ENCODE peak calls at places on chromosomes 2 and 18, in nine cellular contexts. One of them, this sample, is unnamed.
A peak's percentile ranks its signal among the peaks of the same experiment; 100 is the strongest.

GRCh38 chr2:141595531-141595930 is 535.3 kb downstream of the LRP1B start:
- DNase-seq in lung: no peak
- DNase-seq in SJCRH30: no peak
- DNase-seq in substantia nigra: no peak
- DNase-seq in left lung: no peak
- DNase-seq in IMR-90: no peak
- DNase-seq in effector memory CD4-positive, alpha-beta T cell: no peak
- DNase-seq in H9: no peak
- DNase-seq in lower lobe of right lung: no peak
- DNase-seq in this sample: no peak

GRCh38 chr2:86054539-86055082 is 51.1 kb downstream of the POLR1A start:
- DNase-seq in SJCRH30: no peak
- DNase-seq in substantia nigra: no peak
- DNase-seq in lower lobe of right lung: no peak
- DNase-seq in IMR-90: peak; percentile 52
- DNase-seq in H9: peak; percentile 3
- DNase-seq in lung: no peak
- DNase-seq in left lung: no peak
- DNase-seq in effector memory CD4-positive, alpha-beta T cell: no peak
- DNase-seq in this sample: no peak

GRCh38 chr2:11813951-11814350 is 67.5 kb downstream of the LPIN1 start:
- DNase-seq in H9: no peak
- DNase-seq in lower lobe of right lung: no peak
- DNase-seq in substantia nigra: no peak
- DNase-seq in effector memory CD4-positive, alpha-beta T cell: no peak
- DNase-seq in SJCRH30: no peak
- DNase-seq in IMR-90: no peak
- DNase-seq in left lung: no peak
- DNase-seq in lung: no peak
- DNase-seq in this sample: no peak

GRCh38 chr2:150695441-150696135 is 208.1 kb upstream of the RND3 start:
- DNase-seq in IMR-90: no peak
- DNase-seq in H9: no peak
- DNase-seq in SJCRH30: no peak
- DNase-seq in left lung: no peak
- DNase-seq in effector memory CD4-positive, alpha-beta T cell: no peak
- DNase-seq in lung: no peak
- DNase-seq in substantia nigra: no peak
- DNase-seq in lower lobe of right lung: no peak
- DNase-seq in this sample: no peak

GRCh38 chr18:70074091-70074490 is 126.4 kb upstream of the CD226 start:
- DNase-seq in H9: no peak
- DNase-seq in left lung: no peak
- DNase-seq in lung: no peak
- DNase-seq in IMR-90: peak; percentile 72
- DNase-seq in substantia nigra: no peak
- DNase-seq in effector memory CD4-positive, alpha-beta T cell: no peak
- DNase-seq in lower lobe of right lung: no peak
- DNase-seq in SJCRH30: no peak
- DNase-seq in this sample: no peak

GRCh38 chr2:213545964-213546363 is 261.7 kb downstream of the SPAG16 start:
- DNase-seq in lung: no peak
- DNase-seq in effector memory CD4-positive, alpha-beta T cell: no peak
- DNase-seq in left lung: no peak
- DNase-seq in SJCRH30: no peak
- DNase-seq in lower lobe of right lung: no peak
- DNase-seq in H9: no peak
- DNase-seq in substantia nigra: no peak
- DNase-seq in IMR-90: no peak
- DNase-seq in this sample: no peak

GRCh38 chr2:83016343-83017110 is 1442.6 kb downstream of the SUCLG1 start:
- DNase-seq in SJCRH30: no peak
- DNase-seq in IMR-90: no peak
- DNase-seq in lung: no peak
- DNase-seq in H9: peak; percentile 34
- DNase-seq in lower lobe of right lung: no peak
- DNase-seq in left lung: no peak
- DNase-seq in substantia nigra: no peak
- DNase-seq in effector memory CD4-positive, alpha-beta T cell: no peak
- DNase-seq in this sample: no peak

GRCh38 chr2:97870396-97870843 is 125.3 kb downstream of the TMEM131 start:
- DNase-seq in H9: no peak
- DNase-seq in left lung: no peak
- DNase-seq in SJCRH30: peak; percentile 88
- DNase-seq in substantia nigra: no peak
- DNase-seq in IMR-90: peak; percentile 89
- DNase-seq in lung: no peak
- DNase-seq in effector memory CD4-positive, alpha-beta T cell: no peak
- DNase-seq in lower lobe of right lung: no peak
- DNase-seq in this sample: no peak

GRCh38 chr18:46445914-46446313 is 211.1 kb downstream of the LOXHD1 start:
- DNase-seq in lower lobe of right lung: no peak
- DNase-seq in H9: no peak
- DNase-seq in substantia nigra: no peak
- DNase-seq in effector memory CD4-positive, alpha-beta T cell: no peak
- DNase-seq in IMR-90: no peak
- DNase-seq in SJCRH30: no peak
- DNase-seq in lung: no peak
- DNase-seq in left lung: no peak
- DNase-seq in this sample: no peak

GRCh38 chr2:111618953-111619902 is 264.8 kb downstream of the ANAPC1 start:
- DNase-seq in substantia nigra: no peak
- DNase-seq in effector memory CD4-positive, alpha-beta T cell: no peak
- DNase-seq in lower lobe of right lung: no peak
- DNase-seq in left lung: no peak
- DNase-seq in SJCRH30: no peak
- DNase-seq in IMR-90: no peak
- DNase-seq in H9: no peak
- DNase-seq in lung: no peak
- DNase-seq in this sample: no peak

GRCh38 chr2:38463752-38464151 is 86.7 kb upstream of the ATL2 start:
- DNase-seq in H9: no peak
- DNase-seq in left lung: no peak
- DNase-seq in IMR-90: no peak
- DNase-seq in lower lobe of right lung: no peak
- DNase-seq in lung: no peak
- DNase-seq in effector memory CD4-positive, alpha-beta T cell: no peak
- DNase-seq in substantia nigra: no peak
- DNase-seq in SJCRH30: no peak
- DNase-seq in this sample: no peak

GRCh38 chr2:145753209-145753608 is 1233.3 kb upstream of the ZEB2 start:
- DNase-seq in SJCRH30: no peak
- DNase-seq in H9: no peak
- DNase-seq in lower lobe of right lung: no peak
- DNase-seq in left lung: no peak
- DNase-seq in effector memory CD4-positive, alpha-beta T cell: no peak
- DNase-seq in substantia nigra: no peak
- DNase-seq in lung: no peak
- DNase-seq in IMR-90: no peak
- DNase-seq in this sample: no peak

GRCh38 chr2:7430869-7431641 is 513.8 kb downstream of the RNF144A start:
- DNase-seq in lung: peak; percentile 63
- DNase-seq in left lung: peak; percentile 75
- DNase-seq in lower lobe of right lung: peak; percentile 87
- DNase-seq in effector memory CD4-positive, alpha-beta T cell: no peak
- DNase-seq in substantia nigra: peak; percentile 40
- DNase-seq in SJCRH30: no peak
- DNase-seq in H9: peak; percentile 95
- DNase-seq in IMR-90: no peak
- DNase-seq in this sample: no peak

GRCh38 chr2:117918608-117919007 is 95.3 kb downstream of the CCDC93 start:
- DNase-seq in lung: no peak
- DNase-seq in effector memory CD4-positive, alpha-beta T cell: no peak
- DNase-seq in substantia nigra: no peak
- DNase-seq in left lung: no peak
- DNase-seq in H9: no peak
- DNase-seq in SJCRH30: no peak
- DNase-seq in lower lobe of right lung: no peak
- DNase-seq in IMR-90: no peak
- DNase-seq in this sample: no peak

GRCh38 chr2:96769816-96770215 is 9.1 kb downstream of the CNNM4 start:
- DNase-seq in H9: no peak
- DNase-seq in substantia nigra: peak; percentile 69
- DNase-seq in IMR-90: no peak
- DNase-seq in effector memory CD4-positive, alpha-beta T cell: no peak
- DNase-seq in SJCRH30: peak; percentile 70
- DNase-seq in lower lobe of right lung: peak; percentile 72
- DNase-seq in left lung: peak; percentile 59
- DNase-seq in lung: no peak
- DNase-seq in this sample: no peak

DNA sequence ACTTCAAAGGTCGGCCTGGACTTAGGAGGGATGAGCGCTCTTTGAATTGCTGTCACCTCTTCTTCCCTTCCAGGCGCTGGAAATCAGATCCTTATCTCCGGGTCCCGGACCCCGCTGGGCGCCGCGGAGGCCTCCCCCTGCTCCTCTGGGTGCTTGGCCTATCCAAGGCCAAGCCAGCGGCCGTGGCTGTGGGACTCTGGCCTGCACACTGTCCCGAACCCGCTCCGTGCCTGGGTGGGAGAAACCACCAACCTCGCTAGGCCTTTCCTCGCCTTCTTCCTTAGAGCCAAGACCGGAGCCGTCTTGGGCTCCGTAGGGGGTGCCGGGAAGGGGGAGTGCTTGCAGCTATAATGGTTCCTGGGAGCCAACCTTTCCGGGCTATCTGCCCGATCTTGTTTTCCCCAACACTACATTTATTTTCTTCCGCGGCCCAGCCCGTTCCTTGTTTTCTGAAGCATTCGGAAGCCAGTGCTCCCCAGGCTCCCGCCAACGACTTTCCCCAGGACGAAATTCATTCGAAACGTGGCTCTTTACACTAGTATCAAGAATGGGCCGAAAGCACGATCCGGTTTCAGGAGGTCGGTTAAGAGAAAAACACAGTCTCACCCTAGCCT is 2.4 kb downstream of the OSR1 start:
- DNase-seq in substantia nigra: no peak
- DNase-seq in left lung: no peak
- DNase-seq in H9: no peak
- DNase-seq in IMR-90: peak; percentile 29
- DNase-seq in effector memory CD4-positive, alpha-beta T cell: no peak
- DNase-seq in lung: no peak
- DNase-seq in SJCRH30: no peak
- DNase-seq in lower lobe of right lung: no peak
- DNase-seq in this sample: no peak
- H3K27ac ChIP-seq in substantia nigra: no peak overlapping the region
- H3K27ac ChIP-seq in left lung: peak overlapping the region; percentile 48
- H3K27ac ChIP-seq in H9: no peak overlapping the region
- H3K27ac ChIP-seq in IMR-90: peak overlapping the region; percentile 84
- H3K27ac ChIP-seq in effector memory CD4-positive, alpha-beta T cell: no peak overlapping the region
- H3K27ac ChIP-seq in lung: no peak overlapping the region
- H3K27ac ChIP-seq in SJCRH30: no peak overlapping the region
- H3K27ac ChIP-seq in lower lobe of right lung: peak overlapping the region; percentile 77
- H3K27ac ChIP-seq in this sample: no peak overlapping the region

GRCh38 chr18:57789105-57789504 is 14.0 kb downstream of the ATP8B1 start:
- DNase-seq in substantia nigra: no peak
- DNase-seq in lung: no peak
- DNase-seq in left lung: no peak
- DNase-seq in effector memory CD4-positive, alpha-beta T cell: no peak
- DNase-seq in IMR-90: peak; percentile 69
- DNase-seq in SJCRH30: no peak
- DNase-seq in H9: no peak
- DNase-seq in lower lobe of right lung: no peak
- DNase-seq in this sample: no peak
- H3K27ac ChIP-seq in substantia nigra: no peak overlapping the region
- H3K27ac ChIP-seq in lung: peak overlapping the region; percentile 47
- H3K27ac ChIP-seq in left lung: peak overlapping the region; percentile 78
- H3K27ac ChIP-seq in effector memory CD4-positive, alpha-beta T cell: no peak overlapping the region
- H3K27ac ChIP-seq in IMR-90: peak overlapping the region; percentile 88
- H3K27ac ChIP-seq in SJCRH30: no peak overlapping the region
- H3K27ac ChIP-seq in H9: no peak overlapping the region
- H3K27ac ChIP-seq in lower lobe of right lung: peak overlapping the region; percentile 56
- H3K27ac ChIP-seq in this sample: no peak overlapping the region

GRCh38 chr2:227407601-227408089 is 19.9 kb upstream of the SCYGR1 start:
- DNase-seq in lung: peak; percentile 60
- DNase-seq in H9: no peak
- DNase-seq in lower lobe of right lung: peak; percentile 89
- DNase-seq in SJCRH30: peak; percentile 24
- DNase-seq in IMR-90: no peak
- DNase-seq in left lung: peak; percentile 83
- DNase-seq in substantia nigra: peak; percentile 9
- DNase-seq in effector memory CD4-positive, alpha-beta T cell: no peak
- DNase-seq in this sample: no peak
- H3K27ac ChIP-seq in lung: no peak overlapping the region
- H3K27ac ChIP-seq in H9: no peak overlapping the region
- H3K27ac ChIP-seq in lower lobe of right lung: peak overlapping the region; percentile 70
- H3K27ac ChIP-seq in SJCRH30: no peak overlapping the region
- H3K27ac ChIP-seq in IMR-90: peak overlapping the region; percentile 21
- H3K27ac ChIP-seq in left lung: no peak overlapping the region
- H3K27ac ChIP-seq in substantia nigra: no peak overlapping the region
- H3K27ac ChIP-seq in effector memory CD4-positive, alpha-beta T cell: no peak overlapping the region
- H3K27ac ChIP-seq in this sample: no peak overlapping the region

GRCh38 chr2:101985793-101986164 is 6.0 kb upstream of the IL1R2 start:
- DNase-seq in lung: no peak
- DNase-seq in IMR-90: no peak
- DNase-seq in SJCRH30: no peak
- DNase-seq in effector memory CD4-positive, alpha-beta T cell: no peak
- DNase-seq in substantia nigra: no peak
- DNase-seq in H9: no peak
- DNase-seq in left lung: no peak
- DNase-seq in lower lobe of right lung: no peak
- DNase-seq in this sample: no peak

GRCh38 chr2:101987832-101988231 is 3.9 kb upstream of the IL1R2 start:
- DNase-seq in effector memory CD4-positive, alpha-beta T cell: no peak
- DNase-seq in substantia nigra: no peak
- DNase-seq in lung: no peak
- DNase-seq in left lung: no peak
- DNase-seq in H9: no peak
- DNase-seq in lower lobe of right lung: no peak
- DNase-seq in SJCRH30: no peak
- DNase-seq in IMR-90: no peak
- DNase-seq in this sample: no peak

GRCh38 chr2:101986804-101987740 is 4.7 kb upstream of the IL1R2 start:
- DNase-seq in H9: no peak
- DNase-seq in substantia nigra: no peak
- DNase-seq in lower lobe of right lung: no peak
- DNase-seq in left lung: no peak
- DNase-seq in SJCRH30: no peak
- DNase-seq in IMR-90: no peak
- DNase-seq in effector memory CD4-positive, alpha-beta T cell: no peak
- DNase-seq in lung: no peak
- DNase-seq in this sample: no peak

GRCh38 chr2:101985101-101985792 is 6.5 kb upstream of the IL1R2 start:
- DNase-seq in SJCRH30: no peak
- DNase-seq in substantia nigra: no peak
- DNase-seq in left lung: no peak
- DNase-seq in IMR-90: no peak
- DNase-seq in effector memory CD4-positive, alpha-beta T cell: no peak
- DNase-seq in H9: no peak
- DNase-seq in lower lobe of right lung: no peak
- DNase-seq in lung: no peak
- DNase-seq in this sample: no peak

GRCh38 chr2:101986386-101986785 is 5.4 kb upstream of the IL1R2 start:
- DNase-seq in lower lobe of right lung: no peak
- DNase-seq in lung: no peak
- DNase-seq in left lung: no peak
- DNase-seq in substantia nigra: no peak
- DNase-seq in H9: no peak
- DNase-seq in IMR-90: no peak
- DNase-seq in SJCRH30: no peak
- DNase-seq in effector memory CD4-positive, alpha-beta T cell: no peak
- DNase-seq in this sample: no peak
- H3K27ac ChIP-seq in lower lobe of right lung: no peak overlapping the region
- H3K27ac ChIP-seq in lung: no peak overlapping the region
- H3K27ac ChIP-seq in left lung: no peak overlapping the region
- H3K27ac ChIP-seq in substantia nigra: no peak overlapping the region
- H3K27ac ChIP-seq in H9: no peak overlapping the region
- H3K27ac ChIP-seq in IMR-90: no peak overlapping the region
- H3K27ac ChIP-seq in SJCRH30: no peak overlapping the region
- H3K27ac ChIP-seq in effector memory CD4-positive, alpha-beta T cell: no peak overlapping the region
- H3K27ac ChIP-seq in this sample: no peak overlapping the region

This sample was measured in caudate nucleus.